ENCODE peak calls at places on chromosomes 7 and 10, in five cellular contexts. One of them, this sample, is unnamed.
A peak's percentile ranks its signal among the peaks of the same experiment; 100 is the strongest.

GRCh38 chr7:148856035-148856881 is 27.8 kb downstream of the EZH2 start:
- DNase-seq in BE2C: peak; percentile 29
- DNase-seq in brain microvascular endothelial cell: peak; percentile 29
- DNase-seq in foreskin fibroblast: no peak
- DNase-seq in AG04450: no peak
- DNase-seq in this sample: no peak

GRCh38 chr10:124341768-124342135 is 77.0 kb downstream of the OAT start:
- DNase-seq in BE2C: no peak
- DNase-seq in brain microvascular endothelial cell: no peak
- DNase-seq in foreskin fibroblast: no peak
- DNase-seq in AG04450: no peak
- DNase-seq in this sample: no peak

GRCh38 chr7:130719550-130719949 is 14.5 kb downstream of the KLF14 start:
- DNase-seq in BE2C: no peak
- DNase-seq in brain microvascular endothelial cell: no peak
- DNase-seq in foreskin fibroblast: no peak
- DNase-seq in AG04450: no peak
- DNase-seq in this sample: no peak

GRCh38 chr7:69599211-69599878 is 1.1 kb downstream of the AUTS2 start:
- DNase-seq in BE2C: peak; percentile 46
- DNase-seq in brain microvascular endothelial cell: no peak
- DNase-seq in foreskin fibroblast: no peak
- DNase-seq in AG04450: no peak
- DNase-seq in this sample: no peak

GRCh38 chr10:89795840-89796239 is 94.5 kb downstream of the KIF20B start:
- DNase-seq in BE2C: no peak
- DNase-seq in brain microvascular endothelial cell: no peak
- DNase-seq in foreskin fibroblast: no peak
- DNase-seq in AG04450: no peak
- DNase-seq in this sample: no peak

GRCh38 chr10:61757525-61758397 is 95.0 kb downstream of the CABCOCO1 start:
- DNase-seq in BE2C: no peak
- DNase-seq in brain microvascular endothelial cell: peak; percentile 70
- DNase-seq in foreskin fibroblast: peak; percentile 78
- DNase-seq in AG04450: no peak
- DNase-seq in this sample: peak; percentile 47

GRCh38 chr10:114142018-114142417 is 32.0 kb downstream of the CCDC186 start:
- DNase-seq in BE2C: no peak
- DNase-seq in brain microvascular endothelial cell: no peak
- DNase-seq in foreskin fibroblast: no peak
- DNase-seq in AG04450: no peak
- DNase-seq in this sample: no peak

GRCh38 chr10:60810437-60811182 is 32.3 kb downstream of the CDK1 start:
- DNase-seq in BE2C: no peak
- DNase-seq in brain microvascular endothelial cell: peak; percentile 48
- DNase-seq in foreskin fibroblast: peak; percentile 29
- DNase-seq in AG04450: no peak
- DNase-seq in this sample: no peak

GRCh38 chr10:3624367-3624766 is 160.6 kb downstream of the KLF6 start:
- DNase-seq in BE2C: no peak
- DNase-seq in brain microvascular endothelial cell: peak; percentile 90
- DNase-seq in foreskin fibroblast: peak; percentile 49
- DNase-seq in AG04450: peak; percentile 15
- DNase-seq in this sample: peak; percentile 23

GRCh38 chr7:14021069-14021468 is 31.6 kb upstream of the ETV1 start:
- DNase-seq in BE2C: no peak
- DNase-seq in brain microvascular endothelial cell: peak; percentile 75
- DNase-seq in foreskin fibroblast: peak; percentile 53
- DNase-seq in AG04450: peak; percentile 23
- DNase-seq in this sample: peak; percentile 2

GRCh38 chr10:77631241-77631640 is 6.4 kb downstream of the KCNMA1 start:
- DNase-seq in BE2C: no peak
- DNase-seq in brain microvascular endothelial cell: no peak
- DNase-seq in foreskin fibroblast: no peak
- DNase-seq in AG04450: no peak
- DNase-seq in this sample: no peak

GRCh38 chr10:71338728-71339495 is 19.9 kb downstream of the SLC29A3 start:
- DNase-seq in BE2C: peak; percentile 31
- DNase-seq in brain microvascular endothelial cell: no peak
- DNase-seq in foreskin fibroblast: no peak
- DNase-seq in AG04450: no peak
- DNase-seq in this sample: no peak

GRCh38 chr7:123275036-123275753 is 75.4 kb upstream of the SLC13A1 start:
- DNase-seq in BE2C: no peak
- DNase-seq in brain microvascular endothelial cell: peak; percentile 48
- DNase-seq in foreskin fibroblast: no peak
- DNase-seq in AG04450: no peak
- DNase-seq in this sample: no peak

GRCh38 chr7:151779255-151779654 is 97.7 kb downstream of the PRKAG2 start:
- DNase-seq in BE2C: no peak
- DNase-seq in brain microvascular endothelial cell: no peak
- DNase-seq in foreskin fibroblast: no peak
- DNase-seq in AG04450: no peak
- DNase-seq in this sample: no peak

GRCh38 chr10:2949948-2950354 is 117.4 kb upstream of the PFKP start:
- DNase-seq in BE2C: no peak
- DNase-seq in brain microvascular endothelial cell: no peak
- DNase-seq in foreskin fibroblast: no peak
- DNase-seq in AG04450: no peak
- DNase-seq in this sample: no peak

GRCh38 chr7:114409750-114410149 is 4.9 kb upstream of the FOXP2 start:
- DNase-seq in BE2C: no peak
- DNase-seq in brain microvascular endothelial cell: peak; percentile 43
- DNase-seq in foreskin fibroblast: peak; percentile 48
- DNase-seq in AG04450: no peak
- DNase-seq in this sample: no peak

GRCh38 chr7:141654551-141654950 is 47.4 kb downstream of the DENND11 start:
- DNase-seq in BE2C: peak; percentile 83
- DNase-seq in brain microvascular endothelial cell: peak; percentile 75
- DNase-seq in foreskin fibroblast: peak; percentile 31
- DNase-seq in AG04450: peak; percentile 33
- DNase-seq in this sample: peak; percentile 16

GRCh38 chr7:55309040-55309991 is 55.8 kb upstream of the LANCL2 start:
- DNase-seq in BE2C: no peak
- DNase-seq in brain microvascular endothelial cell: no peak
- DNase-seq in foreskin fibroblast: no peak
- DNase-seq in AG04450: no peak
- DNase-seq in this sample: no peak

GRCh38 chr7:39851466-39852045 is 98.5 kb upstream of the CDK13 start:
- DNase-seq in BE2C: no peak
- DNase-seq in brain microvascular endothelial cell: no peak
- DNase-seq in foreskin fibroblast: no peak
- DNase-seq in AG04450: no peak
- DNase-seq in this sample: no peak

GRCh38 chr10:109988231-109988630 is 19.6 kb upstream of the ADD3 start:
- DNase-seq in BE2C: no peak
- DNase-seq in brain microvascular endothelial cell: no peak
- DNase-seq in foreskin fibroblast: peak; percentile 44
- DNase-seq in AG04450: no peak
- DNase-seq in this sample: no peak

GRCh38 chr10:42952358-42952757 is 124.5 kb upstream of the RET start:
- DNase-seq in BE2C: peak; percentile 82
- DNase-seq in brain microvascular endothelial cell: no peak
- DNase-seq in foreskin fibroblast: no peak
- DNase-seq in AG04450: no peak
- DNase-seq in this sample: no peak

GRCh38 chr10:132974886-132975881 is 32.8 kb upstream of the CFAP46 start:
- DNase-seq in BE2C: no peak
- DNase-seq in brain microvascular endothelial cell: no peak
- DNase-seq in foreskin fibroblast: peak; percentile 18
- DNase-seq in AG04450: no peak
- DNase-seq in this sample: no peak

GRCh38 chr10:132974249-132974796 is 32.0 kb upstream of the CFAP46 start:
- DNase-seq in BE2C: no peak
- DNase-seq in brain microvascular endothelial cell: no peak
- DNase-seq in foreskin fibroblast: no peak
- DNase-seq in AG04450: no peak
- DNase-seq in this sample: no peak

GRCh38 chr10:132977807-132978206 is 35.4 kb upstream of the CFAP46 start:
- DNase-seq in BE2C: no peak
- DNase-seq in brain microvascular endothelial cell: no peak
- DNase-seq in foreskin fibroblast: no peak
- DNase-seq in AG04450: no peak
- DNase-seq in this sample: no peak

GRCh38 chr10:132977076-132977475 is 34.7 kb upstream of the CFAP46 start:
- DNase-seq in BE2C: no peak
- DNase-seq in brain microvascular endothelial cell: no peak
- DNase-seq in foreskin fibroblast: no peak
- DNase-seq in AG04450: no peak
- DNase-seq in this sample: no peak

GRCh38 chr10:132975976-132976682 is 33.8 kb upstream of the CFAP46 start:
- DNase-seq in BE2C: no peak
- DNase-seq in brain microvascular endothelial cell: no peak
- DNase-seq in foreskin fibroblast: no peak
- DNase-seq in AG04450: no peak
- DNase-seq in this sample: no peak
- H3K4me3 ChIP-seq in BE2C: no peak overlapping the region
- H3K4me3 ChIP-seq in brain microvascular endothelial cell: no peak overlapping the region
- H3K4me3 ChIP-seq in foreskin fibroblast: no peak overlapping the region
- H3K4me3 ChIP-seq in AG04450: no peak overlapping the region
- H3K4me3 ChIP-seq in this sample: no peak overlapping the region

GRCh38 chr10:126259883-126260282 is 128.4 kb downstream of the ADAM12 start:
- DNase-seq in BE2C: no peak
- DNase-seq in brain microvascular endothelial cell: no peak
- DNase-seq in foreskin fibroblast: no peak
- DNase-seq in AG04450: no peak
- DNase-seq in this sample: no peak

GRCh38 chr10:126253613-126254002 is 134.7 kb downstream of the ADAM12 start:
- DNase-seq in BE2C: no peak
- DNase-seq in brain microvascular endothelial cell: no peak
- DNase-seq in foreskin fibroblast: no peak
- DNase-seq in AG04450: no peak
- DNase-seq in this sample: no peak

GRCh38 chr10:126255313-126255712 is 133.0 kb downstream of the ADAM12 start:
- DNase-seq in BE2C: no peak
- DNase-seq in brain microvascular endothelial cell: no peak
- DNase-seq in foreskin fibroblast: no peak
- DNase-seq in AG04450: no peak
- DNase-seq in this sample: no peak

GRCh38 chr10:126252884-126253612 is 135.2 kb downstream of the ADAM12 start:
- DNase-seq in BE2C: no peak
- DNase-seq in brain microvascular endothelial cell: peak; percentile 97
- DNase-seq in foreskin fibroblast: peak; percentile 97
- DNase-seq in AG04450: peak; percentile 93
- DNase-seq in this sample: peak; percentile 99

GRCh38 chr10:126256864-126257263 is 131.4 kb downstream of the ADAM12 start:
- DNase-seq in BE2C: peak; percentile 49
- DNase-seq in brain microvascular endothelial cell: no peak
- DNase-seq in foreskin fibroblast: no peak
- DNase-seq in AG04450: no peak
- DNase-seq in this sample: no peak
- TF ChIP-seq CTCF in BE2C: peak; percentile 48
- TF ChIP-seq CTCF in brain microvascular endothelial cell: peak; percentile 56
- TF ChIP-seq CTCF in foreskin fibroblast: peak; percentile 3
- TF ChIP-seq CTCF in AG04450: no peak
- TF ChIP-seq CTCF in this sample: no peak

GRCh38 chr7:22352812-22353340 is 4.1 kb downstream of the RAPGEF5 start:
- DNase-seq in BE2C: no peak
- DNase-seq in brain microvascular endothelial cell: no peak
- DNase-seq in foreskin fibroblast: no peak
- DNase-seq in AG04450: no peak
- DNase-seq in this sample: no peak

GRCh38 chr7:22355620-22356009 is 1.3 kb downstream of the RAPGEF5 start:
- DNase-seq in BE2C: no peak
- DNase-seq in brain microvascular endothelial cell: no peak
- DNase-seq in foreskin fibroblast: no peak
- DNase-seq in AG04450: no peak
- DNase-seq in this sample: no peak

GRCh38 chr7:22356010-22356854 is 722 bp downstream of the RAPGEF5 start:
- DNase-seq in BE2C: peak; percentile 58
- DNase-seq in brain microvascular endothelial cell: no peak
- DNase-seq in foreskin fibroblast: no peak
- DNase-seq in AG04450: no peak
- DNase-seq in this sample: no peak

GRCh38 chr7:22356855-22357310 is at the start of gene RAPGEF5:
- DNase-seq in BE2C: peak; percentile 71
- DNase-seq in brain microvascular endothelial cell: no peak
- DNase-seq in foreskin fibroblast: peak; percentile 2
- DNase-seq in AG04450: no peak
- DNase-seq in this sample: no peak

GRCh38 chr7:22354462-22354861 is 2.5 kb downstream of the RAPGEF5 start:
- DNase-seq in BE2C: no peak
- DNase-seq in brain microvascular endothelial cell: no peak
- DNase-seq in foreskin fibroblast: no peak
- DNase-seq in AG04450: no peak
- DNase-seq in this sample: no peak
- H3K4me3 ChIP-seq in BE2C: no peak overlapping the region
- H3K4me3 ChIP-seq in brain microvascular endothelial cell: no peak overlapping the region
- H3K4me3 ChIP-seq in foreskin fibroblast: no peak overlapping the region
- H3K4me3 ChIP-seq in AG04450: no peak overlapping the region
- H3K4me3 ChIP-seq in this sample: no peak overlapping the region

GRCh38 chr10:48653347-48653746 is 31.3 kb upstream of the WDFY4 start:
- DNase-seq in BE2C: no peak
- DNase-seq in brain microvascular endothelial cell: no peak
- DNase-seq in foreskin fibroblast: no peak
- DNase-seq in AG04450: no peak
- DNase-seq in this sample: no peak

GRCh38 chr10:48653944-48654698 is 30.6 kb upstream of the WDFY4 start:
- DNase-seq in BE2C: no peak
- DNase-seq in brain microvascular endothelial cell: no peak
- DNase-seq in foreskin fibroblast: no peak
- DNase-seq in AG04450: no peak
- DNase-seq in this sample: no peak

GRCh38 chr10:48656241-48656921 is 28.3 kb upstream of the WDFY4 start:
- DNase-seq in BE2C: peak; percentile 92
- DNase-seq in brain microvascular endothelial cell: peak; percentile 80
- DNase-seq in foreskin fibroblast: peak; percentile 91
- DNase-seq in AG04450: peak; percentile 78
- DNase-seq in this sample: no peak

GRCh38 chr10:48656928-48657327 is 27.7 kb upstream of the WDFY4 start:
- DNase-seq in BE2C: no peak
- DNase-seq in brain microvascular endothelial cell: no peak
- DNase-seq in foreskin fibroblast: no peak
- DNase-seq in AG04450: no peak
- DNase-seq in this sample: no peak

GRCh38 chr10:48655426-48656240 is 29.0 kb upstream of the WDFY4 start:
- DNase-seq in BE2C: peak; percentile 43
- DNase-seq in brain microvascular endothelial cell: peak; percentile 32
- DNase-seq in foreskin fibroblast: peak; percentile 77
- DNase-seq in AG04450: no peak
- DNase-seq in this sample: no peak
- TF ChIP-seq CTCF in BE2C: no peak
- TF ChIP-seq CTCF in brain microvascular endothelial cell: no peak
- TF ChIP-seq CTCF in foreskin fibroblast: no peak
- TF ChIP-seq CTCF in AG04450: no peak
- TF ChIP-seq CTCF in this sample: no peak